ENCODE peak calls at places on chromosomes 16 and 17, in eight cellular contexts. J is suprapubic skin, I is mammary epithelial cell, E is IMR-90, V is heart right ventricle, R is psoas muscle, H is K562, F is ovary. A is an unnamed sample. For H3K27me3, the result is how much of the 10 kb centered on the place peaks cover.

GRCh38 chr17:59154721-59155438 is at the start of gene SKA2:
- DNase-seq in R (peak), H (peak), I (no peak), F (peak), J (peak), E (no peak), V (peak), A (peak)

GRCh38 chr16:84362410-84362809 is 5.9 kb upstream of the ATP2C2 start:
- DNase-seq in I (no peak), F (no peak), V (no peak), H (no peak), E (no peak), J (no peak), R (no peak), A (no peak)

GRCh38 chr16:24015923-24016322 is 180.1 kb downstream of the PRKCB start:
- DNase-seq in E (no peak), R (no peak), I (no peak), F (no peak), V (no peak), J (no peak), H (no peak), A (no peak)

GRCh38 chr17:59165933-59166342 is 10.4 kb downstream of the PRR11 start:
- DNase-seq in V (no peak), H (no peak), R (no peak), E (peak), I (peak), F (no peak), J (no peak), A (peak)

GRCh38 chr16:46894011-46894672 is 10.0 kb downstream of the GPT2 start:
- DNase-seq in H (no peak), R (peak), F (no peak), I (no peak), V (peak), E (peak), J (no peak), A (no peak)

GRCh38 chr16:15765880-15766279 is 90.9 kb downstream of the MYH11 start:
- DNase-seq in V (no peak), I (peak), R (no peak), F (no peak), E (peak), J (no peak), H (peak), A (no peak)

GRCh38 chr16:48194828-48195566 is 39.2 kb upstream of the ABCC12 start:
- DNase-seq in E (peak), R (no peak), V (no peak), J (no peak), F (no peak), I (peak), H (no peak), A (peak)

GRCh38 chr16:68073902-68074760 is 11.0 kb upstream of the NFATC3 start:
- DNase-seq in F (no peak), R (no peak), J (no peak), V (no peak), I (no peak), H (no peak), E (no peak), A (no peak)

GRCh38 chr17:67891481-67892119 is 66.3 kb downstream of the BPTF start:
- DNase-seq in F (peak), R (no peak), E (peak), H (no peak), J (no peak), V (no peak), I (peak), A (peak)

GRCh38 chr17:60579551-60579950 is 20.4 kb upstream of the PPM1D start:
- DNase-seq in H (no peak), R (no peak), I (no peak), E (no peak), J (no peak), F (no peak), V (no peak), A (no peak)

GRCh38 chr17:66957951-66958579 is 6.4 kb upstream of the CACNG4 start:
- DNase-seq in I (no peak), J (no peak), V (no peak), E (peak), R (no peak), F (no peak), H (no peak), A (no peak)

GRCh38 chr17:7323731-7324437 is 5.3 kb downstream of the NEURL4 start:
- DNase-seq in I (peak), F (no peak), R (peak), E (peak), J (peak), H (peak), V (peak), A (no peak)

GRCh38 chr16:76614255-76614654 is 337.1 kb downstream of the CNTNAP4 start:
- DNase-seq in V (no peak), I (no peak), H (no peak), J (no peak), E (no peak), R (no peak), F (no peak), A (no peak)

GRCh38 chr16:84800118-84800517 is 19.7 kb upstream of the CRISPLD2 start:
- DNase-seq in R (no peak), I (no peak), H (no peak), V (no peak), F (no peak), J (no peak), E (no peak), A (no peak)

GRCh38 chr16:68144008-68144407 is 58.8 kb downstream of the NFATC3 start:
- DNase-seq in R (no peak), H (no peak), E (no peak), F (no peak), J (no peak), V (no peak), I (no peak), A (no peak)

GRCh38 chr16:49780436-49780835 is 75.5 kb downstream of the ZNF423 start:
- DNase-seq in J (no peak), I (no peak), F (no peak), V (no peak), R (no peak), H (no peak), E (no peak), A (no peak)

GRCh38 chr16:49494386-49495150 is 121.0 kb downstream of the C16orf78 start:
- DNase-seq in V (no peak), I (no peak), H (no peak), R (no peak), J (peak), E (no peak), F (no peak), A (no peak)

GRCh38 chr16:50666658-50667496 is 14.2 kb downstream of the SNX20 start:
- DNase-seq in I (no peak), V (no peak), E (no peak), J (no peak), H (no peak), F (no peak), R (no peak), A (no peak)

GRCh38 chr17:77555741-77556291 is 402.7 kb upstream of the TNRC6C start:
- DNase-seq in J (no peak), H (no peak), R (peak), F (no peak), I (peak), V (peak), E (no peak), A (no peak)

GRCh38 chr17:7479389-7480192 is at the start of gene ZBTB4:
- DNase-seq in R (peak), I (no peak), F (peak), J (no peak), H (peak), E (peak), V (peak), A (peak)

GRCh38 chr17:9291912-9292562 is 270.7 kb downstream of the NTN1 start:
- DNase-seq in V (peak), J (no peak), E (peak), I (no peak), R (peak), F (peak), H (peak), A (peak)

GRCh38 chr17:59110973-59111372 is 4.3 kb upstream of the TRIM37 start:
- DNase-seq in V (no peak), I (no peak), H (no peak), F (no peak), J (no peak), R (no peak), E (no peak), A (no peak)

GRCh38 chr16:57736419-57737281 is 1.1 kb downstream of the KATNB1 start:
- DNase-seq in V (no peak), J (no peak), E (peak), F (no peak), I (peak), R (no peak), H (peak), A (peak)

GRCh38 chr17:40326014-40326831 is 17.2 kb downstream of the RARA start:
- DNase-seq in H (no peak), E (no peak), J (no peak), V (no peak), R (peak), F (no peak), I (no peak), A (no peak)

GRCh38 chr17:16100737-16101400 is 101.2 kb downstream of the TTC19 start:
- DNase-seq in E (no peak), J (no peak), V (no peak), H (no peak), F (no peak), I (no peak), R (no peak), A (no peak)

GRCh38 chr17:17495448-17496188 is 577 bp downstream of the RASD1 start:
- DNase-seq in V (peak), F (peak), J (peak), E (peak), I (no peak), R (peak), H (no peak), A (no peak)

GRCh38 chr16:70375636-70376611 is 29.2 kb downstream of the DDX19A start:
- DNase-seq in F (no peak), E (no peak), I (no peak), J (no peak), R (no peak), V (no peak), H (no peak), A (no peak)

GRCh38 chr16:12522334-12522733 is 281.4 kb downstream of the CPPED1 start:
- DNase-seq in V (no peak), F (no peak), I (no peak), H (no peak), R (no peak), J (no peak), E (no peak), A (no peak)

GRCh38 chr16:68400924-68401460 is 47.3 kb downstream of the SMPD3 start:
- DNase-seq in H (no peak), J (no peak), F (no peak), V (no peak), I (no peak), R (no peak), E (no peak), A (no peak)

GRCh38 chr17:73431401-73432205 is 119.8 kb upstream of the CDC42EP4 start:
- DNase-seq in E (no peak), J (no peak), R (no peak), V (no peak), H (no peak), F (no peak), I (no peak), A (no peak)

GRCh38 chr17:17140590-17140980 is 65.5 kb downstream of the PLD6 start:
- DNase-seq in E (peak), H (peak), R (peak), V (no peak), F (no peak), J (no peak), I (peak), A (peak)

GRCh38 chr17:61337247-61337812 is 62.3 kb upstream of the TBX2 start:
- DNase-seq in I (no peak), H (no peak), E (no peak), V (no peak), J (no peak), F (no peak), R (no peak), A (peak)

GRCh38 chr16:71609066-71609465 is 16.9 kb upstream of the MARVELD3 start:
- DNase-seq in I (no peak), F (no peak), J (no peak), E (no peak), H (no peak), R (no peak), V (no peak), A (no peak)

GRCh38 chr16:75043175-75043937 is 44.5 kb downstream of the ZNRF1 start:
- DNase-seq in R (no peak), F (no peak), J (no peak), V (no peak), H (peak), I (no peak), E (no peak), A (no peak)

DNA sequence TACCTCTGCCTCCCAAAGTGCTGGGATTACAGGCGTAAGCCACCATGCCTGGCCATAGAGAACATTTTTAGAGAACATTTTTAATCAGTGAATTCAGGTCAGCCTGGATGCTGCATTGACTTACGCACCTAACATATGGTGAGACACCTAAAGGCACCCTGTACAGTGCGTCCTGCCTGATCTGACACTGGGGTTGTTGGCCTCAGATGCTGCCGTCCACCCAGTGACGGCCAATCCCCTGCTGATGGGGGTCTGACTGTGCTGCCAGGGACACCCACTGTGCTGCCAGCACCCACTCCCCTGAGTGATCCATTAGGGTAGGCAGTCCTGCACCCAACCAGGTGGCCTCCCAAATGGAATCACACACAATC is 38.5 kb downstream of the WNT3 start:
- DNase-seq in V (no peak), J (no peak), F (no peak), I (no peak), H (no peak), E (no peak), R (no peak), A (no peak)
- H3K27me3 ChIP-seq in V (under half), J (under half), F (under half), I (under half), H (under half), E (under half), R (under half), A (under half)

GRCh38 chr17:80023261-80024205 is 12.1 kb downstream of the TBC1D16 start:
- DNase-seq in R (no peak), I (no peak), H (no peak), E (no peak), F (no peak), J (no peak), V (peak), A (no peak)
- H3K27me3 ChIP-seq in R (under half), I (under half), H (under half), E (under half), F (under half), J (under half), V (under half), A (under half)

DNA sequence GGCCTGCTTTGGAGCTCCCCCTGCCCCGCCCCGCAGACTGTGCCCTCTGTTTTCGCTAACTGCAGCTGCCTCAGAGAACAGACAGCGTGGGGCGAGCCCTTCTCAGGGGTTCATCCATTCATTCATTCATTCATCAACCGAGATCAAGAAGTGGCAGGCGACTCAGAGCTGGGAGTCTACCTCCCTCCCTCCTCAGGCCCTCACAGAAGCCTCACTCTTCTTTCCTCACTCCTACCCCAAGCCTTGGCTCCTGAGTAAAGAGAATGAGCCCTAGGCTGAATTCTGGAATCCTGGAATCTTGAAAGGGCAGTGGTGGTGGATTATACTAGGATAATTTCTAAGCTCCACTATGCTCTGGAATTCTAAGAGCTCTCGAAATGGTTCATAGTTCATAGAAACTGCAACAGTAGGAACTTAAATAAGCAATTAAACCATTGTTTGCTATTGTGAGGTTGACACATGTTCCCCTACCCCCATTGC is 2.3 kb upstream of the DLX3 start:
- DNase-seq in R (no peak), E (no peak), V (no peak), J (no peak), F (no peak), I (no peak), H (no peak), A (no peak)
- H3K27me3 ChIP-seq in R (under half), E (half or more), V (half or more), J (half or more), F (under half), I (under half), H (under half), A (under half)

GRCh38 chr16:27880312-27880711 is 183.2 kb downstream of the GSG1L start:
- DNase-seq in E (no peak), J (no peak), R (no peak), F (no peak), H (no peak), I (no peak), V (no peak), A (no peak)

GRCh38 chr16:27879601-27880247 is 183.8 kb downstream of the GSG1L start:
- DNase-seq in R (no peak), I (no peak), E (no peak), H (no peak), V (peak), J (no peak), F (no peak), A (no peak)

DNA sequence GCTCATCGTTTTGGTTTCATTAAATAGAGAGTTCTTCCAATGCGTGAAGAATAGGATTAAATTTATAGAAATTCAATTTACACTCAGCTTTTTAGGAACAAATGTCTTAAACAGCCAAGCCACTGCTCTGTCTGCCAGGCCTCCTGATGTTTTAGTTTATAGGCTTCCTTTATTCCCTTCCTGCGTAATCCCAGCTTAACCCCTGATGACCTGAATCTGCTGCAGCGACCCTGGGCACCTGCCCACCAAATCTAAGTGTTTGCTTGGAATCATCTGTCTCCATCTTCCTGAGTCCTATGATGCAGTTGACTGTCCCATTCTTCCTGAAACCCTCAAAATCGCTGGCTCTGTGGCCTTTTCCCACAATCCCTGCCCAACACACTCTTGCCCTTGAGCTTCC is 179.9 kb downstream of the GSG1L start:
- DNase-seq in V (no peak), H (no peak), E (no peak), I (no peak), J (no peak), F (no peak), R (no peak), A (no peak)
- H3K27me3 ChIP-seq in V (under half), H (under half), E (under half), I (under half), J (under half), F (under half), R (under half), A (under half)

DNA sequence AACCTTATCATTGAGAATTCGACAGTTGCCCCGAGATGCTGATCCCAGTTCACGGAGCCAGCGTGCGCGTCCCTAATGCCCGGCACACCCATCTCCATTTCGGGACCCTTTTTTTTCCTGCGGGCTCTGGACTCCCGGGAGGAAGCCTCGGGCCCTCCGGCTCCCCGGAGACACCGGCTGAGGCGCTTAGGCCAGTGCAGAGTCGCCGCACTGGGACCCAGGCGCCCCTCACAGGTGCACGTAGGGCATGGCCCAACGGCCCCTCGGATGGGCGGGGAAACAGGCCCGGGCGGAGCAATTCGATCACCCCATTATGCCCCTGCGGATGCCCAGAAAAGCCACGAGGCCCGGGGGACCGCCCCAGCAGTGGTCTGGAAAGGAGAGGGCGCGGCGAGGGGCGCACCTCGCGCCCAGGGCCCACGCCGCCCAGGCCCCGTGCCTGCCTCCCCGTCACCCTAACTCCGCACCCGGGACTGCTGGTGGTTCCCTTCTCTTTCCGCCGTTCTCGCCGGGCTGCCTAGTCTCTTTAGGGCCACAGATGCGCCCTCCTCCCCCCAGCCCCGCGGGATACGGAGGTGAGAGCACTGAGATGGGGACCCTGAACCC is 18.5 kb upstream of the ZFHX3 start:
- DNase-seq in F (no peak), H (no peak), V (no peak), J (no peak), E (no peak), R (no peak), I (no peak), A (no peak)
- H3K27me3 ChIP-seq in F (under half), H (under half), V (half or more), J (half or more), E (under half), R (under half), I (under half), A (under half)

DNA sequence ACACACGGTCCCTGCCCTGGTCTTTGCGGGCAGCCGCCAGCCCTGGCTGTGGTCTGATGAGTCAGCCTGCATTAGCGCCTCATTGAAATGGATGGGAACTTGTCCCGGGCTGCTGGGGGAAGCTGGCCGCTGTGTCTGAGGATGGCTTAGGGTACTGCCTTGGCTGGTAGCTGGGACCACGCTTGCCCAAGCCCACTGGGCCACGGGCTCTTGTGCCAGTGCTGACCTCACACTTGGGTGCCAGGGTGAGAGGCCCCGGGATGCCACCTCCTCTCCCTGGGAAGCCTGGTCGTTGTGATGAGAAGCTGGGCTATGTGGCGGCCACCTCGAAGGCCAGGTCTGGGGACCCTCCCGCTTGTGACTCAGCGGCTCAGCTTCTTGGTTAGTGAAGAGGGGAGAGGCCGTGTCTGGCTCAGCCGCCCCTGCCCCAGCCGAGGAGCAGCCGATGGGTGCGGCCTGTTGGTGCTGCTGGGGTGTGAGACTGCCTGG is 10.7 kb downstream of the CACNA1H start:
- DNase-seq in E (peak), J (no peak), V (no peak), H (no peak), I (no peak), R (no peak), F (no peak), A (peak)
- H3K27me3 ChIP-seq in E (under half), J (half or more), V (under half), H (under half), I (under half), R (under half), F (under half), A (under half)

DNA sequence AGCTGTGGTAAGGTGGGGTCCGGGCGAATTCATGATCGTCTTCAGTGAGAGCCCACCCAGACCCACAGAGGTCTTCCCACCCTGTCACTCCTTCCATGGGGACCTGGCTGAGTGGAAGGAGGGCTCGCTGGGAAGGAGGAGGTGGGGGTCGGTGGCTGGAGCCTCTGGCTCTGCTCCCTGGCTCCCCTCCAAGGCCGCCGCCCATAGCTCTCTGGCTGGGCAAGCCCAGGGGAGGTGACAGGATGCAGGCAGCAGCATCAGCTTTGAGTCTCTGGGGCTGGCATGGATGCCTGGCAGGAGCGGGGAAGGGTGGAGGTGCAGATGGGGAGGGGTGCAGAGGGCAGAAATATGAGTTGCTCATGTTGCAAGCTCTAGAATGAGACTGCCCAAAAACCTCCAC is 147.0 kb downstream of the ENGASE start:
- DNase-seq in H (no peak), R (no peak), F (no peak), J (no peak), E (no peak), I (no peak), V (no peak), A (no peak)
- H3K27me3 ChIP-seq in H (under half), R (under half), F (under half), J (half or more), E (under half), I (under half), V (half or more), A (half or more)